ENCODE peak calls at places on chromosome 21, in four cellular contexts. Y is T follicular helper cell; S is activated T-helper 1 cell treated with anti-CD3 and anti-CD28 coated beads, Interleukin-2, amount 50 U/mL, for 16 hours; T is left ventricle myocardium inferior. A is an unnamed sample.

GRCh38 chr21:41703857-41704501 is 62.9 kb downstream of the RIPK4 start:
- DNase-seq in Y (no peak), S (no peak), T (no peak), A (no peak)

GRCh38 chr21:31865429-31865970 is 7.3 kb upstream of the HUNK start:
- DNase-seq in Y (no peak), S (no peak), T (no peak), A (no peak)

GRCh38 chr21:31557421-31557955 is 102.0 kb upstream of the SOD1 start:
- DNase-seq in Y (no peak), S (no peak), T (no peak), A (no peak)

GRCh38 chr21:40929833-40930232 is 82.9 kb upstream of the DSCAM start:
- DNase-seq in Y (no peak), S (no peak), T (no peak), A (no peak)

GRCh38 chr21:22120616-22121266 is 1122.5 kb downstream of the NCAM2 start:
- DNase-seq in Y (no peak), S (no peak), T (no peak), A (no peak)

GRCh38 chr21:14862794-14863720 is 201.7 kb downstream of the NRIP1 start:
- DNase-seq in Y (no peak), S (no peak), T (no peak), A (no peak)

GRCh38 chr21:34845521-34846213 is 176.9 kb downstream of the CLIC6 start:
- DNase-seq in Y (no peak), S (peak), T (no peak), A (no peak)

GRCh38 chr21:36589352-36589971 is 109.5 kb upstream of the SIM2 start:
- DNase-seq in Y (no peak), S (no peak), T (no peak), A (no peak)

GRCh38 chr21:25039461-25040380 is 567.6 kb downstream of the MRPL39 start:
- DNase-seq in Y (no peak), S (no peak), T (no peak), A (no peak)

GRCh38 chr21:46068516-46069079 is 29.3 kb upstream of the COL6A2 start:
- DNase-seq in Y (no peak), S (no peak), T (no peak), A (no peak)

GRCh38 chr21:37373539-37373938 is 7.0 kb downstream of the DYRK1A start:
- DNase-seq in Y (no peak), S (no peak), T (no peak), A (no peak)

GRCh38 chr21:39938086-39938611 is 70.9 kb downstream of the PCP4 start:
- DNase-seq in Y (no peak), S (no peak), T (no peak), A (no peak)

GRCh38 chr21:44965251-44966022 is 25.6 kb downstream of the SLX9 start:
- DNase-seq in Y (no peak), S (no peak), T (no peak), A (no peak)

GRCh38 chr21:45330851-45331261 is 43.2 kb upstream of the POFUT2 start:
- DNase-seq in Y (no peak), S (no peak), T (peak), A (no peak)

GRCh38 chr21:42478504-42478903 is 17.5 kb downstream of the RSPH1 start:
- DNase-seq in Y (no peak), S (no peak), T (no peak), A (no peak)

GRCh38 chr21:41247976-41248545 is 68.5 kb upstream of the FAM3B start:
- DNase-seq in Y (no peak), S (no peak), T (no peak), A (no peak)

GRCh38 chr21:15221799-15222386 is 157.1 kb upstream of the NRIP1 start:
- DNase-seq in Y (no peak), S (no peak), T (peak), A (no peak)

GRCh38 chr21:34609244-34609950 is 5.5 kb downstream of the RCAN1 start:
- DNase-seq in Y (no peak), S (no peak), T (no peak), A (no peak)

GRCh38 chr21:36260030-36260787 is 59.8 kb upstream of the MORC3 start:
- DNase-seq in Y (peak), S (peak), T (no peak), A (peak)

GRCh38 chr21:33878824-33879223 is 36.8 kb downstream of the ATP5PO start:
- DNase-seq in Y (no peak), S (no peak), T (no peak), A (no peak)

GRCh38 chr21:21730524-21730923 is 732.3 kb downstream of the NCAM2 start:
- DNase-seq in Y (no peak), S (no peak), T (no peak), A (no peak)

GRCh38 chr21:34367320-34367935 is 3.6 kb downstream of the KCNE2 start:
- DNase-seq in Y (peak), S (no peak), T (no peak), A (peak)

GRCh38 chr21:24290151-24290833 is 1317.0 kb downstream of the MRPL39 start:
- DNase-seq in Y (peak), S (no peak), T (no peak), A (peak)

A was measured in effector CD8-positive, alpha-beta T cell.